ENCODE peak calls at places on chromosomes 13 and 19, in six cellular contexts. One of them, this sample, is unnamed.

GRCh38 chr19:37867831-37868230 is 38.6 kb downstream of the WDR87 start:
- DNase-seq in T-helper 17 cell: no peak
- DNase-seq in T-cell: no peak
- DNase-seq in endothelial cell: no peak
- DNase-seq in SHP77: no peak
- DNase-seq in stimulated activated CD4-positive, alpha-beta T cell treated with anti-CD3 and anti-CD28 coated beads, Interleukin-12 subunit alpha, Interleukin-12 subunit beta, amount 100 ng/mL, for 48 hours: no peak
- DNase-seq in this sample: no peak

GRCh38 chr19:43532962-43533545 is at the start of gene ZNF575:
- DNase-seq in T-helper 17 cell: peak
- DNase-seq in T-cell: peak
- DNase-seq in endothelial cell: peak
- DNase-seq in SHP77: peak
- DNase-seq in stimulated activated CD4-positive, alpha-beta T cell treated with anti-CD3 and anti-CD28 coated beads, Interleukin-12 subunit alpha, Interleukin-12 subunit beta, amount 100 ng/mL, for 48 hours: peak
- DNase-seq in this sample: peak

GRCh38 chr19:13849991-13850909 is 26.7 kb upstream of the NANOS3 start:
- DNase-seq in T-helper 17 cell: peak
- DNase-seq in T-cell: peak
- DNase-seq in endothelial cell: peak
- DNase-seq in SHP77: peak
- DNase-seq in stimulated activated CD4-positive, alpha-beta T cell treated with anti-CD3 and anti-CD28 coated beads, Interleukin-12 subunit alpha, Interleukin-12 subunit beta, amount 100 ng/mL, for 48 hours: peak
- DNase-seq in this sample: no peak

GRCh38 chr19:40466219-40467006 is at the start of gene SPTBN4:
- DNase-seq in T-helper 17 cell: no peak
- DNase-seq in T-cell: peak
- DNase-seq in endothelial cell: no peak
- DNase-seq in SHP77: no peak
- DNase-seq in stimulated activated CD4-positive, alpha-beta T cell treated with anti-CD3 and anti-CD28 coated beads, Interleukin-12 subunit alpha, Interleukin-12 subunit beta, amount 100 ng/mL, for 48 hours: peak
- DNase-seq in this sample: no peak

GRCh38 chr19:44356383-44357111 is at the start of gene ZNF112:
- DNase-seq in T-helper 17 cell: no peak
- DNase-seq in T-cell: no peak
- DNase-seq in endothelial cell: peak
- DNase-seq in SHP77: peak
- DNase-seq in stimulated activated CD4-positive, alpha-beta T cell treated with anti-CD3 and anti-CD28 coated beads, Interleukin-12 subunit alpha, Interleukin-12 subunit beta, amount 100 ng/mL, for 48 hours: peak
- DNase-seq in this sample: no peak

GRCh38 chr19:42424712-42425131 is 2.5 kb downstream of the LIPE start:
- DNase-seq in T-helper 17 cell: no peak
- DNase-seq in T-cell: no peak
- DNase-seq in endothelial cell: no peak
- DNase-seq in SHP77: no peak
- DNase-seq in stimulated activated CD4-positive, alpha-beta T cell treated with anti-CD3 and anti-CD28 coated beads, Interleukin-12 subunit alpha, Interleukin-12 subunit beta, amount 100 ng/mL, for 48 hours: no peak
- DNase-seq in this sample: no peak

GRCh38 chr13:99315186-99315585 is 8.0 kb upstream of the GPR183 start:
- DNase-seq in T-helper 17 cell: no peak
- DNase-seq in T-cell: no peak
- DNase-seq in endothelial cell: no peak
- DNase-seq in SHP77: no peak
- DNase-seq in stimulated activated CD4-positive, alpha-beta T cell treated with anti-CD3 and anti-CD28 coated beads, Interleukin-12 subunit alpha, Interleukin-12 subunit beta, amount 100 ng/mL, for 48 hours: no peak
- DNase-seq in this sample: no peak

GRCh38 chr19:2732883-2733282 is 6.9 kb downstream of the SLC39A3 start:
- DNase-seq in T-helper 17 cell: no peak
- DNase-seq in T-cell: no peak
- DNase-seq in endothelial cell: no peak
- DNase-seq in SHP77: no peak
- DNase-seq in stimulated activated CD4-positive, alpha-beta T cell treated with anti-CD3 and anti-CD28 coated beads, Interleukin-12 subunit alpha, Interleukin-12 subunit beta, amount 100 ng/mL, for 48 hours: no peak
- DNase-seq in this sample: no peak

GRCh38 chr13:74187564-74187963 is 53.4 kb upstream of the KLF12 start:
- DNase-seq in T-helper 17 cell: no peak
- DNase-seq in T-cell: no peak
- DNase-seq in endothelial cell: no peak
- DNase-seq in SHP77: no peak
- DNase-seq in stimulated activated CD4-positive, alpha-beta T cell treated with anti-CD3 and anti-CD28 coated beads, Interleukin-12 subunit alpha, Interleukin-12 subunit beta, amount 100 ng/mL, for 48 hours: no peak
- DNase-seq in this sample: no peak

GRCh38 chr19:42281175-42282035 is 12.4 kb downstream of the CIC start:
- DNase-seq in T-helper 17 cell: no peak
- DNase-seq in T-cell: no peak
- DNase-seq in endothelial cell: no peak
- DNase-seq in SHP77: no peak
- DNase-seq in stimulated activated CD4-positive, alpha-beta T cell treated with anti-CD3 and anti-CD28 coated beads, Interleukin-12 subunit alpha, Interleukin-12 subunit beta, amount 100 ng/mL, for 48 hours: no peak
- DNase-seq in this sample: no peak

GRCh38 chr13:83867708-83868107 is 14.6 kb downstream of the SLITRK1 start:
- DNase-seq in T-helper 17 cell: no peak
- DNase-seq in T-cell: no peak
- DNase-seq in endothelial cell: no peak
- DNase-seq in SHP77: no peak
- DNase-seq in stimulated activated CD4-positive, alpha-beta T cell treated with anti-CD3 and anti-CD28 coated beads, Interleukin-12 subunit alpha, Interleukin-12 subunit beta, amount 100 ng/mL, for 48 hours: no peak
- DNase-seq in this sample: no peak